ENCODE peak calls at places on chromosome 19, in ten cellular contexts. D, M, X, G, P, T, Y, U, H and L are unnamed samples.

GRCh38 chr19:41853768-41854167 is 6.3 kb upstream of the RPS19 start:
- DNase-seq in D (no peak), M (no peak), X (no peak), G (no peak), P (no peak), T (no peak), Y (no peak), U (no peak), H (no peak), L (no peak)

GRCh38 chr19:54332149-54332548 is 6.8 kb downstream of the LILRA4 start:
- DNase-seq in D (no peak), M (no peak), X (no peak), G (no peak), P (no peak), T (no peak), Y (no peak), U (no peak), H (no peak), L (no peak)

GRCh38 chr19:55301459-55302331 is 17.9 kb downstream of the BRSK1 start:
- DNase-seq in D (peak), M (peak), X (peak), G (peak), P (peak), T (peak), Y (peak), U (peak), H (peak), L (peak)

GRCh38 chr19:21023901-21024300 is 3.4 kb downstream of the ZNF430 start:
- DNase-seq in D (no peak), M (no peak), X (no peak), G (peak), P (no peak), T (no peak), Y (no peak), U (peak), H (no peak), L (no peak)

GRCh38 chr19:28519950-28520861 is 692.7 kb downstream of the UQCRFS1 start:
- DNase-seq in D (no peak), M (no peak), X (no peak), G (no peak), P (peak), T (peak), Y (no peak), U (no peak), H (no peak), L (peak)

GRCh38 chr19:8421484-8422461 is 8.7 kb downstream of the MARCHF2 start:
- DNase-seq in D (no peak), M (no peak), X (no peak), G (no peak), P (no peak), T (no peak), Y (no peak), U (no peak), H (no peak), L (no peak)

GRCh38 chr19:48192750-48193149 is 22.3 kb downstream of the ZSWIM9 start:
- DNase-seq in D (no peak), M (no peak), X (no peak), G (no peak), P (no peak), T (no peak), Y (no peak), U (no peak), H (no peak), L (no peak)

GRCh38 chr19:55406869-55407624 is 541 bp downstream of the UBE2S start:
- DNase-seq in D (no peak), M (peak), X (no peak), G (peak), P (peak), T (peak), Y (no peak), U (no peak), H (peak), L (no peak)

GRCh38 chr19:22427587-22428298 is 5.6 kb upstream of the ZNF98 start:
- DNase-seq in D (no peak), M (no peak), X (no peak), G (no peak), P (no peak), T (no peak), Y (no peak), U (no peak), H (no peak), L (no peak)

DNA sequence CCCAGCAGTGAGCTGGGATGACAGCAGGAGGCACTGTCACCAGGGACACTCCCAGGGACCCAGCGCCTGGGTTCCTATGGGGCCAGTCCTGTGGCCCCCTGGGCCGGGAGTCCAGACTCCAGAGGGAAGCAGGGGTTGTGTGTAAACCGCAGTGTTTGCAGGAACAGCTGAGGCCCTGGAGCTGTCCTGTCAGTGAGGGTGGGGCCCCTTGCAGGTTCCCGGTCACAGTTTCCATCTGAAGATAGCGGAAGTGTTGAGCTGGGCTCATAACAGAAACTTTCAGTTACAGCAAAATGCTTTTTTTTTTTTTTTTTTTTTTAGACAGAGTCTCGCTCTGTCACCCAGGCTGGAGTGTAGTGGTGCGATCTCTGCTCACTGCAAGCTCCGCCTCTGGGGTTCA is 17.7 kb upstream of the CSNK1G2 start:
- DNase-seq in D (no peak), M (no peak), X (no peak), G (no peak), P (no peak), T (no peak), Y (no peak), U (no peak), H (no peak), L (no peak)
- TF ChIP-seq CTCF in D (no peak), M (no peak), X (no peak), G (no peak), P (no peak), T (no peak), Y (no peak), U (no peak), H (no peak), L (no peak)

DNA sequence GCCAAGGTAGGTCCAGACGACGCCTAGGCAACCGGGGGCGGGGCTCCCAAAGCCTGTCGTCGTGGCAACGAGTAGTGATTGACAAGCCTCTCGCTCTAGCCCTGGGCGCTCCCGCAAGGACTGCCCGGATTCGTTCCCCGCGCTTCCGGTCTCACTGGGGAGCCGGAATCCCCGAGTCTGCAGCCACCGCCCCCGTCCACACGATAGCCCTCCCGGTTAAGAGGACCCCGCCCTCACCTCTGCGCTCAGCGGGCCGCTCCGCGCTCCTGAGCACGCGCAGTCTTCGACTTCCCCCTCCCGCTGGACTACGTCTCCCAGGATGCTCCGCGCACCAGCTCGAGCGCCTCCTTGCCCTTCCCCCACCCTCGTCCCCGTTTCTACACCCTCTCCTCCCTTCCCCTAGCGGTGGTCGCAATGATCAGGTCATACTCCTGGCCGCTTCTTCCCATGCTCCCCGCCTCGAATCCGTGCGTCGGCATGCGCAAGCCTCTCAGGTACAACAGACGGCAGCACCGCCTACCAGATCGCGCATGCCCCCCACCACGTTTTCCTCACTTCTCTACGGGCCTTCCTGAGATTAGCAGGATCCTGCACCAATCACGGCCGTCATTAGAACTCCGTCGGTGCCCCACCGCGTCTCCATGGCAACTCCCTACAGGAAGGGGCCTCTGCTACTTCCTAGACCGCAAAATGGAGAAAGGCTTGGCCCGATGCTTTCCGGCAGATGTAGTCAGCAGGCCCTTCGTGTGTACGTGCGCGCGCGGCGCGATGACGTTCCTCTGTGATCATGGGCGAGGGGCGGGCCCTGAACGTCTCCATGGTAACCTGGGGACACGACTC is at the start of gene MZF1:
- DNase-seq in D (peak), M (peak), X (peak), G (peak), P (peak), T (peak), Y (peak), U (peak), H (peak), L (peak)
- TF ChIP-seq CTCF in D (no peak), M (no peak), X (peak), G (peak), P (peak), T (no peak), Y (no peak), U (peak), H (peak), L (no peak)

GRCh38 chr19:51686171-51686570 is 7.0 kb upstream of the SPACA6 start:
- DNase-seq in D (no peak), M (no peak), X (no peak), G (no peak), P (no peak), T (no peak), Y (no peak), U (peak), H (no peak), L (no peak)
- TF ChIP-seq CTCF in D (no peak), M (no peak), X (no peak), G (no peak), P (no peak), T (no peak), Y (no peak), U (no peak), H (no peak), L (no peak)

GRCh38 chr19:12866416-12867119 is 14.7 kb downstream of the DNASE2 start:
- DNase-seq in D (peak), M (no peak), X (no peak), G (no peak), P (peak), T (no peak), Y (no peak), U (no peak), H (peak), L (no peak)

GRCh38 chr19:12865746-12866415 is 15.4 kb downstream of the DNASE2 start:
- DNase-seq in D (peak), M (no peak), X (no peak), G (no peak), P (peak), T (no peak), Y (no peak), U (no peak), H (no peak), L (no peak)

GRCh38 chr19:12864721-12865715 is 16.2 kb downstream of the DNASE2 start:
- DNase-seq in D (no peak), M (no peak), X (no peak), G (no peak), P (no peak), T (no peak), Y (no peak), U (no peak), H (no peak), L (no peak)

GRCh38 chr19:12868540-12869112 is 12.6 kb downstream of the DNASE2 start:
- DNase-seq in D (peak), M (no peak), X (no peak), G (no peak), P (no peak), T (no peak), Y (peak), U (no peak), H (peak), L (no peak)

DNA sequence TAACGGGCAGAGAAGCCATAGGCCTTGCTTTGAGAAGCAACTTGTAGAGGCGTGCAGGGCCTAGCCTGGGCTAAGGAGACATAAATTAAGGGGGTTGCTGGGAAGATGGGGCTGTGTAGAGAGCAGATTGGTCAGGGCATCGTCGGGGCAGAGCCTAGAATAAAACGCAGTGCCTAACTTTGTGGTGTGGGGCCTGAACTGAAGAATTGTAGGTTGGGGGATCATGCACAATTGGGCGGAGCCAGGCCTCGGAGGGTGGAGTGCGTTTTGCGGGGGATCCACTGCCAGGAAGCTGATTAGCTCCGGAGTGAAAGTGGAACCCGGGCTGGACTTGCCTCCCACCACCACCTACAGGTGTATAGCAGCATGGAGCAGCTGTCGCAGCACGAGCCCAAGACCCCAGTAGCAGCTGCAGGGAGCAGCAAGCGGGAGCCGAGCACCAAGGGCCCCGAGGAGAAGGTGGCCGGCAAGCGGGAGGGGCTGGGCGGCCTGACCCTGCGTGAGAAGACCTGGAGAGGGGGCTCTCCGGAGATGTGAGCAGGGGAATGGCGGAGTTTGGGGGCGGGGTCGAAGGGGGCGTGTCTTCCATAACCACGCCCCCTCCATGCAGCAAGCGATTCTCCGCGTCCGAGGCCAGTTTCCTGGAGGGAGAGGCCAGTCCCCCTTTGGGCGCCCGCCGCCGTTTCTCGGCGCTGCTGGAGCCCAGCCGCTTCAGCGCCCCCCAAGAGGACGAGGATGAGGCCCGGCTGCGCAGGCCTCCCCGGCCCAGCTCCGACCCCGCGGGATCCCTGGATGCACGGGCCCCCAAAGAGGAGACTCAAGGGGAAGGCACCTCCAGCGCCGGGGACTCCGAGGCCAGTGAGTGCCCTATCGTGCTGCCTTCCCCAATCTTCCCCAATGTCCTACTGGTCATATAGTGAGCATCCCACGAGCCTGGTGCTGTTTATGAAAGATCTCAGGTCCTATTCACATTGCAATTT is 13.8 kb downstream of the DNASE2 start:
- DNase-seq in D (peak), M (peak), X (peak), G (peak), P (peak), T (peak), Y (peak), U (peak), H (peak), L (peak)
- TF ChIP-seq CTCF in D (no peak), M (no peak), X (no peak), G (no peak), P (peak), T (no peak), Y (no peak), U (no peak), H (peak), L (no peak)

GRCh38 chr19:38850231-38850975 is 617 bp upstream of the HNRNPL start:
- DNase-seq in D (peak), M (peak), X (peak), G (peak), P (peak), T (peak), Y (peak), U (peak), H (peak), L (peak)
- TF ChIP-seq CTCF in D (no peak), M (no peak), X (peak), G (no peak), P (no peak), T (peak), Y (no peak), U (peak), H (peak), L (no peak)

GRCh38 chr19:31110331-31110730 is 238.9 kb downstream of the TSHZ3 start:
- DNase-seq in D (peak), M (no peak), X (no peak), G (peak), P (peak), T (no peak), Y (peak), U (no peak), H (no peak), L (peak)
- TF ChIP-seq CTCF in D (no peak), M (no peak), X (no peak), G (peak), P (peak), T (no peak), Y (no peak), U (peak), H (no peak), L (peak)

GRCh38 chr19:19561946-19562664 is 24.0 kb downstream of the CILP2 start:
- DNase-seq in D (no peak), M (no peak), X (no peak), G (no peak), P (no peak), T (no peak), Y (no peak), U (no peak), H (no peak), L (no peak)
- TF ChIP-seq CTCF in D (no peak), M (no peak), X (no peak), G (no peak), P (no peak), T (no peak), Y (no peak), U (no peak), H (no peak), L (no peak)